ENCODE peak calls at places on chromosome 12, in ten cellular contexts. One of them, this sample, is unnamed.

GRCh38 chr12:5262450-5262849 is 169.5 kb upstream of the NTF3 start:
- DNase-seq in ELR: no peak
- DNase-seq in GM04504: peak
- DNase-seq in MCF 10A: no peak
- DNase-seq in left colon: no peak
- DNase-seq in globus pallidus: no peak
- DNase-seq in stimulated activated CD8-positive, alpha-beta memory T cell treated with anti-CD3 and anti-CD28 coated beads, Interleukin-4, amount 100 ng/mL, for 4 hours: no peak
- DNase-seq in tibial artery: no peak
- DNase-seq in Ammon's horn: no peak
- DNase-seq in HCT116: no peak
- DNase-seq in this sample: no peak

GRCh38 chr12:21169878-21170472 is 39.0 kb downstream of the SLCO1B1 start:
- DNase-seq in ELR: peak
- DNase-seq in GM04504: peak
- DNase-seq in MCF 10A: peak
- DNase-seq in left colon: no peak
- DNase-seq in globus pallidus: peak
- DNase-seq in stimulated activated CD8-positive, alpha-beta memory T cell treated with anti-CD3 and anti-CD28 coated beads, Interleukin-4, amount 100 ng/mL, for 4 hours: peak
- DNase-seq in tibial artery: no peak
- DNase-seq in Ammon's horn: no peak
- DNase-seq in HCT116: peak
- DNase-seq in this sample: peak

GRCh38 chr12:51986834-51987233 is 19.9 kb upstream of the TAMALIN start:
- DNase-seq in ELR: no peak
- DNase-seq in GM04504: no peak
- DNase-seq in MCF 10A: no peak
- DNase-seq in left colon: no peak
- DNase-seq in globus pallidus: no peak
- DNase-seq in stimulated activated CD8-positive, alpha-beta memory T cell treated with anti-CD3 and anti-CD28 coated beads, Interleukin-4, amount 100 ng/mL, for 4 hours: no peak
- DNase-seq in tibial artery: no peak
- DNase-seq in Ammon's horn: no peak
- DNase-seq in HCT116: no peak
- DNase-seq in this sample: no peak

GRCh38 chr12:69405466-69405865 is 45.9 kb downstream of the YEATS4 start:
- DNase-seq in ELR: peak
- DNase-seq in GM04504: peak
- DNase-seq in MCF 10A: peak
- DNase-seq in left colon: no peak
- DNase-seq in globus pallidus: no peak
- DNase-seq in stimulated activated CD8-positive, alpha-beta memory T cell treated with anti-CD3 and anti-CD28 coated beads, Interleukin-4, amount 100 ng/mL, for 4 hours: no peak
- DNase-seq in tibial artery: peak
- DNase-seq in Ammon's horn: no peak
- DNase-seq in HCT116: peak
- DNase-seq in this sample: peak

GRCh38 chr12:6278439-6279255 is 31.8 kb upstream of the PLEKHG6 start:
- DNase-seq in ELR: peak
- DNase-seq in GM04504: peak
- DNase-seq in MCF 10A: peak
- DNase-seq in left colon: peak
- DNase-seq in globus pallidus: peak
- DNase-seq in stimulated activated CD8-positive, alpha-beta memory T cell treated with anti-CD3 and anti-CD28 coated beads, Interleukin-4, amount 100 ng/mL, for 4 hours: peak
- DNase-seq in tibial artery: peak
- DNase-seq in Ammon's horn: peak
- DNase-seq in HCT116: no peak
- DNase-seq in this sample: peak

GRCh38 chr12:79373896-79374499 is 316.8 kb downstream of the PAWR start:
- DNase-seq in ELR: peak
- DNase-seq in GM04504: no peak
- DNase-seq in MCF 10A: peak
- DNase-seq in left colon: no peak
- DNase-seq in globus pallidus: no peak
- DNase-seq in stimulated activated CD8-positive, alpha-beta memory T cell treated with anti-CD3 and anti-CD28 coated beads, Interleukin-4, amount 100 ng/mL, for 4 hours: no peak
- DNase-seq in tibial artery: no peak
- DNase-seq in Ammon's horn: no peak
- DNase-seq in HCT116: no peak
- DNase-seq in this sample: no peak

GRCh38 chr12:104707794-104708558 is 250.1 kb downstream of the SLC41A2 start:
- DNase-seq in ELR: no peak
- DNase-seq in GM04504: no peak
- DNase-seq in MCF 10A: no peak
- DNase-seq in left colon: no peak
- DNase-seq in globus pallidus: no peak
- DNase-seq in stimulated activated CD8-positive, alpha-beta memory T cell treated with anti-CD3 and anti-CD28 coated beads, Interleukin-4, amount 100 ng/mL, for 4 hours: no peak
- DNase-seq in tibial artery: no peak
- DNase-seq in Ammon's horn: no peak
- DNase-seq in HCT116: no peak
- DNase-seq in this sample: no peak

GRCh38 chr12:3135522-3136461 is 58.6 kb downstream of the TSPAN9 start:
- DNase-seq in ELR: peak
- DNase-seq in GM04504: no peak
- DNase-seq in MCF 10A: peak
- DNase-seq in left colon: no peak
- DNase-seq in globus pallidus: peak
- DNase-seq in stimulated activated CD8-positive, alpha-beta memory T cell treated with anti-CD3 and anti-CD28 coated beads, Interleukin-4, amount 100 ng/mL, for 4 hours: no peak
- DNase-seq in tibial artery: no peak
- DNase-seq in Ammon's horn: peak
- DNase-seq in HCT116: peak
- DNase-seq in this sample: peak

GRCh38 chr12:2940564-2940963 is 18.6 kb upstream of the TEAD4 start:
- DNase-seq in ELR: no peak
- DNase-seq in GM04504: no peak
- DNase-seq in MCF 10A: no peak
- DNase-seq in left colon: no peak
- DNase-seq in globus pallidus: no peak
- DNase-seq in stimulated activated CD8-positive, alpha-beta memory T cell treated with anti-CD3 and anti-CD28 coated beads, Interleukin-4, amount 100 ng/mL, for 4 hours: no peak
- DNase-seq in tibial artery: no peak
- DNase-seq in Ammon's horn: no peak
- DNase-seq in HCT116: no peak
- DNase-seq in this sample: no peak

GRCh38 chr12:27453462-27453861 is 6.9 kb downstream of the SMCO2 start:
- DNase-seq in ELR: no peak
- DNase-seq in GM04504: no peak
- DNase-seq in MCF 10A: no peak
- DNase-seq in left colon: no peak
- DNase-seq in globus pallidus: no peak
- DNase-seq in stimulated activated CD8-positive, alpha-beta memory T cell treated with anti-CD3 and anti-CD28 coated beads, Interleukin-4, amount 100 ng/mL, for 4 hours: no peak
- DNase-seq in tibial artery: no peak
- DNase-seq in Ammon's horn: no peak
- DNase-seq in HCT116: no peak
- DNase-seq in this sample: no peak

GRCh38 chr12:115135800-115136211 is 451.8 kb upstream of the TBX3 start:
- DNase-seq in ELR: no peak
- DNase-seq in GM04504: peak
- DNase-seq in MCF 10A: peak
- DNase-seq in left colon: peak
- DNase-seq in globus pallidus: peak
- DNase-seq in stimulated activated CD8-positive, alpha-beta memory T cell treated with anti-CD3 and anti-CD28 coated beads, Interleukin-4, amount 100 ng/mL, for 4 hours: no peak
- DNase-seq in tibial artery: peak
- DNase-seq in Ammon's horn: peak
- DNase-seq in HCT116: no peak
- DNase-seq in this sample: no peak

GRCh38 chr12:58176296-58176869 is 235.0 kb downstream of the ATP23 start:
- DNase-seq in ELR: peak
- DNase-seq in GM04504: peak
- DNase-seq in MCF 10A: peak
- DNase-seq in left colon: no peak
- DNase-seq in globus pallidus: peak
- DNase-seq in stimulated activated CD8-positive, alpha-beta memory T cell treated with anti-CD3 and anti-CD28 coated beads, Interleukin-4, amount 100 ng/mL, for 4 hours: no peak
- DNase-seq in tibial artery: no peak
- DNase-seq in Ammon's horn: no peak
- DNase-seq in HCT116: peak
- DNase-seq in this sample: no peak

GRCh38 chr12:79547735-79548347 is 142.9 kb downstream of the PAWR start:
- DNase-seq in ELR: peak
- DNase-seq in GM04504: peak
- DNase-seq in MCF 10A: peak
- DNase-seq in left colon: no peak
- DNase-seq in globus pallidus: peak
- DNase-seq in stimulated activated CD8-positive, alpha-beta memory T cell treated with anti-CD3 and anti-CD28 coated beads, Interleukin-4, amount 100 ng/mL, for 4 hours: no peak
- DNase-seq in tibial artery: no peak
- DNase-seq in Ammon's horn: peak
- DNase-seq in HCT116: peak
- DNase-seq in this sample: peak

GRCh38 chr12:131266591-131267467 is 313.1 kb downstream of the ADGRD1 start:
- DNase-seq in ELR: no peak
- DNase-seq in GM04504: no peak
- DNase-seq in MCF 10A: peak
- DNase-seq in left colon: no peak
- DNase-seq in globus pallidus: no peak
- DNase-seq in stimulated activated CD8-positive, alpha-beta memory T cell treated with anti-CD3 and anti-CD28 coated beads, Interleukin-4, amount 100 ng/mL, for 4 hours: no peak
- DNase-seq in tibial artery: no peak
- DNase-seq in Ammon's horn: no peak
- DNase-seq in HCT116: no peak
- DNase-seq in this sample: no peak

GRCh38 chr12:52602552-52602951 is 1.3 kb upstream of the KRT72 start:
- DNase-seq in ELR: no peak
- DNase-seq in GM04504: no peak
- DNase-seq in MCF 10A: no peak
- DNase-seq in left colon: no peak
- DNase-seq in globus pallidus: no peak
- DNase-seq in stimulated activated CD8-positive, alpha-beta memory T cell treated with anti-CD3 and anti-CD28 coated beads, Interleukin-4, amount 100 ng/mL, for 4 hours: no peak
- DNase-seq in tibial artery: no peak
- DNase-seq in Ammon's horn: no peak
- DNase-seq in HCT116: no peak
- DNase-seq in this sample: no peak

GRCh38 chr12:132248439-132249157 is 80.8 kb downstream of the GALNT9 start:
- DNase-seq in ELR: no peak
- DNase-seq in GM04504: peak
- DNase-seq in MCF 10A: peak
- DNase-seq in left colon: no peak
- DNase-seq in globus pallidus: no peak
- DNase-seq in stimulated activated CD8-positive, alpha-beta memory T cell treated with anti-CD3 and anti-CD28 coated beads, Interleukin-4, amount 100 ng/mL, for 4 hours: no peak
- DNase-seq in tibial artery: no peak
- DNase-seq in Ammon's horn: peak
- DNase-seq in HCT116: no peak
- DNase-seq in this sample: no peak

GRCh38 chr12:105933671-105934665 is 204.8 kb downstream of the NUAK1 start:
- DNase-seq in ELR: peak
- DNase-seq in GM04504: peak
- DNase-seq in MCF 10A: peak
- DNase-seq in left colon: no peak
- DNase-seq in globus pallidus: no peak
- DNase-seq in stimulated activated CD8-positive, alpha-beta memory T cell treated with anti-CD3 and anti-CD28 coated beads, Interleukin-4, amount 100 ng/mL, for 4 hours: no peak
- DNase-seq in tibial artery: peak
- DNase-seq in Ammon's horn: no peak
- DNase-seq in HCT116: no peak
- DNase-seq in this sample: peak

GRCh38 chr12:46788247-46788887 is 37.4 kb downstream of the SLC38A4 start:
- DNase-seq in ELR: peak
- DNase-seq in GM04504: no peak
- DNase-seq in MCF 10A: peak
- DNase-seq in left colon: no peak
- DNase-seq in globus pallidus: no peak
- DNase-seq in stimulated activated CD8-positive, alpha-beta memory T cell treated with anti-CD3 and anti-CD28 coated beads, Interleukin-4, amount 100 ng/mL, for 4 hours: no peak
- DNase-seq in tibial artery: no peak
- DNase-seq in Ammon's horn: no peak
- DNase-seq in HCT116: no peak
- DNase-seq in this sample: no peak

GRCh38 chr12:7107181-7108041 is 1.6 kb downstream of the C1RL start:
- DNase-seq in ELR: no peak
- DNase-seq in GM04504: no peak
- DNase-seq in MCF 10A: peak
- DNase-seq in left colon: no peak
- DNase-seq in globus pallidus: no peak
- DNase-seq in stimulated activated CD8-positive, alpha-beta memory T cell treated with anti-CD3 and anti-CD28 coated beads, Interleukin-4, amount 100 ng/mL, for 4 hours: no peak
- DNase-seq in tibial artery: peak
- DNase-seq in Ammon's horn: no peak
- DNase-seq in HCT116: no peak
- DNase-seq in this sample: no peak

GRCh38 chr12:51183349-51183748 is 10.4 kb upstream of the TFCP2 start:
- DNase-seq in ELR: no peak
- DNase-seq in GM04504: no peak
- DNase-seq in MCF 10A: no peak
- DNase-seq in left colon: no peak
- DNase-seq in globus pallidus: no peak
- DNase-seq in stimulated activated CD8-positive, alpha-beta memory T cell treated with anti-CD3 and anti-CD28 coated beads, Interleukin-4, amount 100 ng/mL, for 4 hours: no peak
- DNase-seq in tibial artery: no peak
- DNase-seq in Ammon's horn: no peak
- DNase-seq in HCT116: no peak
- DNase-seq in this sample: no peak

This sample was measured in SW 1271.